ENCODE peak calls at places on chromosome 4, in four cellular contexts. S is WTC11, E is HepG2, K is K562. D is an unnamed sample.

GRCh38 chr4:8607603-8608481 is 15.3 kb downstream of the CPZ start:
- DNase-seq in S (peak; percentile 89), E (no peak), K (peak; percentile 82), D (no peak)

GRCh38 chr4:107519057-107519456 is 201.0 kb downstream of the PAPSS1 start:
- DNase-seq in S (peak; percentile 29), E (peak; percentile 25), K (no peak), D (no peak)

GRCh38 chr4:84503495-84504437 is 4.7 kb upstream of the NKX6-1 start:
- DNase-seq in S (peak; percentile 33), E (peak; percentile 46), K (peak; percentile 61), D (no peak)

GRCh38 chr4:22477136-22477793 is 38.6 kb downstream of the ADGRA3 start:
- DNase-seq in S (no peak), E (no peak), K (no peak), D (no peak)

GRCh38 chr4:929970-930625 is 2.0 kb downstream of the GAK start:
- DNase-seq in S (no peak), E (peak; percentile 50), K (no peak), D (no peak)

GRCh38 chr4:70518716-70519115 is 347 bp downstream of the AMTN start:
- DNase-seq in S (no peak), E (no peak), K (no peak), D (no peak)

GRCh38 chr4:82721819-82722423 is 76.7 kb downstream of the SCD5 start:
- DNase-seq in S (no peak), E (peak; percentile 30), K (no peak), D (no peak)

GRCh38 chr4:173835863-173836262 is 305.8 kb upstream of the HAND2 start:
- DNase-seq in S (no peak), E (no peak), K (no peak), D (no peak)

GRCh38 chr4:1246901-1247810 is 1.8 kb downstream of the CTBP1 start:
- DNase-seq in S (peak; percentile 18), E (no peak), K (peak; percentile 53), D (no peak)

GRCh38 chr4:20391224-20391623 is 139.5 kb downstream of the SLIT2 start:
- DNase-seq in S (no peak), E (no peak), K (no peak), D (no peak)

GRCh38 chr4:1748465-1748995 is 27.2 kb downstream of the TACC3 start:
- DNase-seq in S (peak; percentile 91), E (peak; percentile 59), K (peak; percentile 91), D (no peak)

GRCh38 chr4:2935762-2936743 is 27.2 kb downstream of the NOP14 start:
- DNase-seq in S (no peak), E (no peak), K (no peak), D (peak; percentile 57)

GRCh38 chr4:82499705-82500104 is 62.1 kb downstream of the TMEM150C start:
- DNase-seq in S (no peak), E (no peak), K (no peak), D (no peak)

GRCh38 chr4:3202836-3203820 is 45.8 kb upstream of the MSANTD1 start:
- DNase-seq in S (no peak), E (peak; percentile 56), K (no peak), D (no peak)

GRCh38 chr4:55530167-55530566 is 16.5 kb downstream of the CLOCK start:
- DNase-seq in S (no peak), E (no peak), K (no peak), D (no peak)

GRCh38 chr4:148452970-148453369 is 10.8 kb upstream of the NR3C2 start:
- DNase-seq in S (no peak), E (no peak), K (no peak), D (no peak)

GRCh38 chr4:8646296-8647093 is 53.9 kb downstream of the CPZ start:
- DNase-seq in S (no peak), E (no peak), K (no peak), D (no peak)

GRCh38 chr4:180940680-180941079 is 1302.5 kb upstream of the TENM3 start:
- DNase-seq in S (no peak), E (no peak), K (no peak), D (no peak)

GRCh38 chr4:2837904-2838496 is 5.6 kb upstream of the ADD1 start:
- DNase-seq in S (no peak), E (no peak), K (no peak), D (no peak)

GRCh38 chr4:7872264-7872771 is 67.3 kb downstream of the AFAP1 start:
- DNase-seq in S (no peak), E (no peak), K (no peak), D (no peak)

GRCh38 chr4:9771069-9771468 is 10.4 kb upstream of the DRD5 start:
- DNase-seq in S (no peak), E (no peak), K (no peak), D (no peak)

GRCh38 chr4:9764155-9764696 is 17.2 kb upstream of the DRD5 start:
- DNase-seq in S (no peak), E (no peak), K (no peak), D (no peak)

GRCh38 chr4:9762823-9763475 is 18.5 kb upstream of the DRD5 start:
- DNase-seq in S (peak; percentile 58), E (peak; percentile 71), K (peak; percentile 47), D (peak; percentile 40)

GRCh38 chr4:9765091-9765490 is 16.3 kb upstream of the DRD5 start:
- DNase-seq in S (peak; percentile 63), E (peak; percentile 15), K (no peak), D (no peak)
- TF ChIP-seq TCF7 in S (no peak), E (no peak), K (no peak), D (no peak)

GRCh38 chr4:128516568-128516967 is 229.0 kb upstream of the PGRMC2 start:
- DNase-seq in S (no peak), E (no peak), K (no peak), D (peak; percentile 39)
- TF ChIP-seq TCF7 in S (no peak), E (no peak), K (no peak), D (no peak)

DNA sequence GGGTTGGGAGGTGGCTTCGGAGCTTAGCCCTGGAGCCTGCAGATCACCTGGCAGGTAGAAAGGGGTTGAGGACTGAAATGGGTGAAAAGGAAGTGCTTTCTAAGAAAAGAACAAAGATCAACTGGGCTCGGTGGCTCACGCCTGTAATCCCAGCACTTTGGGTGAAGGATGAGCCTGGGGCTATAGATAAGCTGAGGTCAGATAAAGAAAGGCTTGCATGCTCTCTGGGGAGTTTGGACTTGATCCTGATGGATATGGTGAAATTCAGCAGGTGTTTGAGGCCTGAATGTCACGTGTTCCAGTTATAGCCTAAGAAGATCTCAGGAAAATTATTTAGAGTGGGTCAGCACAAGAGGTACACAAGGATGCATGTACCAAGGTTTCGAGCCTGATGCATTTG is 40.8 kb downstream of the SLC34A2 start:
- DNase-seq in S (no peak), E (no peak), K (no peak), D (no peak)
- TF ChIP-seq TCF7 in S (no peak), E (no peak), K (no peak), D (no peak)

GRCh38 chr4:74475946-74476345 is 31.0 kb downstream of the AREG start:
- DNase-seq in S (no peak), E (no peak), K (no peak), D (no peak)
- TF ChIP-seq TCF7 in S (no peak), E (no peak), K (no peak), D (no peak)

GRCh38 chr4:103201724-103202123 is 3.6 kb upstream of the CENPE start:
- DNase-seq in S (no peak), E (peak; percentile 50), K (no peak), D (no peak)

GRCh38 chr4:103197765-103198110 is 405 bp downstream of the CENPE start:
- DNase-seq in S (no peak), E (peak; percentile 8), K (no peak), D (no peak)

GRCh38 chr4:103199009-103199408 is 866 bp upstream of the CENPE start:
- DNase-seq in S (no peak), E (no peak), K (no peak), D (no peak)

GRCh38 chr4:103201254-103201653 is 3.1 kb upstream of the CENPE start:
- DNase-seq in S (no peak), E (no peak), K (no peak), D (no peak)

GRCh38 chr4:103198111-103198765 is at the start of gene CENPE:
- DNase-seq in S (peak; percentile 91), E (peak; percentile 81), K (peak; percentile 84), D (peak; percentile 61)
- TF ChIP-seq TCF7 in S (no peak), E (no peak), K (no peak), D (no peak)

D was measured in GM12878.